ENCODE peak calls at places on chromosomes 12 and 14, in six cellular contexts. C is H9, T is heart left ventricle, E is neural progenitor cell, Q is fibroblast of lung, A is ovary. O is an unnamed sample.

GRCh38 chr12:2411586-2412304 is 359.0 kb downstream of the CACNA1C start:
- DNase-seq in C (peak; percentile 71), A (no peak), T (no peak), Q (no peak), E (peak; percentile 50), O (no peak)

GRCh38 chr14:99327458-99328250 is 55.7 kb upstream of the BCL11B start:
- DNase-seq in A (no peak), C (peak; percentile 29), Q (no peak), T (no peak), E (no peak), O (no peak)

GRCh38 chr12:51888316-51889215 is 663 bp downstream of the ANKRD33 start:
- DNase-seq in T (no peak), A (no peak), E (no peak), C (no peak), Q (no peak), O (no peak)

GRCh38 chr12:2974560-2974971 is 15.4 kb downstream of the TEAD4 start:
- DNase-seq in Q (peak; percentile 23), C (peak; percentile 73), E (no peak), A (no peak), T (no peak), O (no peak)

GRCh38 chr12:101051901-101052550 is 158.0 kb downstream of the SLC5A8 start:
- DNase-seq in T (no peak), A (peak; percentile 25), E (no peak), C (no peak), Q (peak; percentile 74), O (no peak)

GRCh38 chr14:88490168-88490567 is 64.6 kb downstream of the PTPN21 start:
- DNase-seq in Q (no peak), A (no peak), E (no peak), T (no peak), C (peak; percentile 33), O (no peak)

GRCh38 chr12:62933871-62934798 is 815 bp downstream of the PPM1H start:
- DNase-seq in Q (peak; percentile 9), T (peak; percentile 45), E (peak; percentile 65), C (peak; percentile 67), A (peak; percentile 31), O (peak; percentile 63)

GRCh38 chr12:6765048-6765633 is 1.0 kb upstream of the PTMS start:
- DNase-seq in Q (no peak), A (no peak), E (peak; percentile 41), C (no peak), T (no peak), O (no peak)

GRCh38 chr12:49264466-49264872 is 413 bp upstream of the TUBA1C start:
- DNase-seq in E (peak; percentile 59), A (no peak), T (no peak), C (no peak), Q (no peak), O (peak; percentile 60)

GRCh38 chr14:95267306-95267705 is 52.4 kb downstream of the CLMN start:
- DNase-seq in T (no peak), A (no peak), C (no peak), E (no peak), Q (no peak), O (no peak)

GRCh38 chr12:98758331-98758730 is 113.2 kb downstream of the APAF1 start:
- DNase-seq in A (no peak), T (no peak), C (peak; percentile 14), E (no peak), Q (no peak), O (no peak)

GRCh38 chr14:31283568-31284252 is 76.1 kb upstream of the HECTD1 start:
- DNase-seq in A (no peak), E (no peak), C (no peak), Q (no peak), T (no peak), O (no peak)

GRCh38 chr12:64616221-64616620 is 5.9 kb downstream of the RASSF3 start:
- DNase-seq in A (no peak), Q (no peak), T (no peak), E (no peak), C (no peak), O (no peak)

GRCh38 chr12:96230646-96231045 is 36.5 kb downstream of the ELK3 start:
- DNase-seq in C (no peak), E (no peak), A (no peak), Q (no peak), T (no peak), O (no peak)

GRCh38 chr12:65464930-65465329 is 186.4 kb downstream of the MSRB3 start:
- DNase-seq in Q (peak; percentile 94), A (no peak), T (no peak), C (no peak), E (no peak), O (no peak)

GRCh38 chr12:69515394-69515793 is 45.2 kb downstream of the FRS2 start:
- DNase-seq in E (no peak), C (no peak), A (no peak), Q (peak; percentile 44), T (no peak), O (no peak)

GRCh38 chr12:100995771-100996170 is 201.2 kb downstream of the ANO4 start:
- DNase-seq in C (no peak), A (no peak), Q (no peak), E (no peak), T (no peak), O (no peak)

GRCh38 chr12:126726481-126727217 is 1540.3 kb upstream of the TMEM132C start:
- DNase-seq in A (no peak), E (peak; percentile 63), T (no peak), Q (no peak), C (peak; percentile 63), O (no peak)

GRCh38 chr12:106747973-106748436 is 26.5 kb upstream of the RIC8B start:
- DNase-seq in E (no peak), Q (no peak), C (no peak), T (no peak), A (no peak), O (no peak)

GRCh38 chr12:106115450-106115849 is 23.3 kb downstream of the NUAK1 start:
- DNase-seq in E (peak; percentile 71), A (no peak), C (no peak), T (no peak), Q (no peak), O (no peak)

GRCh38 chr14:78921856-78922255 is 751.7 kb downstream of the NRXN3 start:
- DNase-seq in Q (peak; percentile 47), T (no peak), A (no peak), C (no peak), E (no peak), O (no peak)

DNA sequence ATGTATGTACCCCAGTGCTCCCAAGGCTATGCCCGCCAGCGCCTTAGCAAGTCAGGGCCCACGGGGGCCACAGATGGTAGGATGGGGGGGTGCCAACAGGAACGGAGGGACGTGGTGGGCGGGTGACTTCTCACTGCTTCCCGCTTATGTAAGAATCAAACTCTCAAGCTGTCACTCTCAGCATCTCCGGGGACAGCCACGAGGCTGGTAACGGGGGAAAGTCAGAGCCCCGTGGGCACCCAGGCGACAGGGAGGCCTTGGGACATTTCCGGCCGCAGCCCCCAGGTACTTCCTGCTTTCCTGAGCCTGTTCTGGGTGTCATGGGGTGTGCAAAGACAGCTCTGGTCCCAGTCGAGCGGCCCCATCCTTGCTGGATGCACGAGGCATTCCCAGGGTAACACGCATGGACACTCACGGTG is 59.3 kb downstream of the TESC start:
- DNase-seq in Q (no peak), E (no peak), C (no peak), A (no peak), T (no peak), O (no peak)
- H3K4me1 ChIP-seq in Q (no peaks in the 10 kb centered on the region), E (peaks cover 8% of the 10 kb centered on the region), C (no peaks in the 10 kb centered on the region), A (no peaks in the 10 kb centered on the region), T (peaks cover 18% of the 10 kb centered on the region), O (peaks cover 8% of the 10 kb centered on the region)

DNA sequence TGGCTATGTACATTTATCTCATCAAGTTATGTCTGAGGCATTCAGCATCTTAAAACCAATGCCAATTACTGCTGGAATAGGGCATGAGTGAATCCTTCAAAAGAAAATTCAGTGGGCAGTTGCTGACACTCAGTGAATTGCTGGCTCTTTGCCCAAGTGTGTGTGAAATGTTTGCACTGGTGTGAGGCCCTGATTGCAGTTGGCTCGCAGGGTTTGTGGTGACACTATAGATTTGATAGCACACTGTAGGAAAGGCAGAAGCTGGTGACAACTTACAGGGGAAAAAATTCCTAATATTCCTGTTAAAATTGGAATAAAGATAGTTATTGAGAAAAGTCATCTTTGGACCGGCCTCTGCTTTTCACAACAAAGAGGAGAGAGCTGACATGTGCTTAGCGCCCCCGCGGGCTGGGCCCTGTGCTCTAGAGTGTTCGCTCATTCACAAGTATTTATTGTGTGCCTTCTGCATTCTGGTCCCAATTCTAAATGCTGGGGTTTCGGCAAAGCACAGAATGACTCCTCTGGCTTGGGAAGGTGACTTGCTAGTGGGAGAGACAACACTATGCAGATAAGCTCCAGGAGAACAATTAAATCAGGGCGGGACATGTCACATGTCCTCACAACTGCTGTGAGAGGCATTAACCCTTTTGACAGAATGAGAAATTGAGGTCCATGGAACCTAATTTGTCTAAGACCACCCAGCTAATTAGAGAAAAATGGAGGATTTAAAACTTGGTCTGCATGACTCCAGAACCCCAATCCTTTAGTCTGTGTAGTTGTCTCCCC is 418.7 kb downstream of the NPAS3 start:
- DNase-seq in Q (no peak), C (no peak), E (no peak), T (no peak), A (no peak), O (no peak)
- TF ChIP-seq CTCF in Q (no peak), C (no peak), E (no peak), T (no peak), A (no peak), O (no peak)

DNA sequence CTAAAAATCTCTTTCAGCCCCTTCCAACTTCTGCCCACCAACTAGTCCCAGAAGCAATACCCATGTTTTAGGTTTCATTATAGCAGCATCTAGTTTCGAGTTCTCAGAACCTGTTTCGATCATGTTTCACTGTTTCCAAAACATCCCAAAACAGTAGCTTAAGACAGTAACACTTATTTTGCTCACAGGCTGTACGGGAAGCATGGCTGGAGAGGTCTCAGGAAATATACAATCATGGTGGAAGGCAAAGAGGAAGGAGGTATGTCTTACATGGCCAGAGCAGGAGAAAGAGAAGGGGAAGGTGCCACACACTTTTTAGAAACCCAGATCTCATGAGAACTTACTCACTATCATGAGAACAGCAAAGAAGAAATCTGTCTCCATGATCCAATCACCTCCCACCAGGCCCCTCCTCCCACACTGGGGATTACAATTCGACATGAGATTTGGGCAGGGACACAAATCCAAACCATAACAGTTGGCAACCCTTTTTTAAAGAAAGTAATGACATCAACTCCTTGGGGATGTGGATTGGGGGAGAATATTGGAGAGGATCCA is 270.0 kb upstream of the PLEKHG7 start:
- DNase-seq in T (no peak), C (no peak), A (no peak), E (no peak), Q (no peak), O (no peak)
- H3K4me1 ChIP-seq in T (no peaks in the 10 kb centered on the region), C (no peaks in the 10 kb centered on the region), A (no peaks in the 10 kb centered on the region), E (no peaks in the 10 kb centered on the region), Q (no peaks in the 10 kb centered on the region), O (no peaks in the 10 kb centered on the region)

DNA sequence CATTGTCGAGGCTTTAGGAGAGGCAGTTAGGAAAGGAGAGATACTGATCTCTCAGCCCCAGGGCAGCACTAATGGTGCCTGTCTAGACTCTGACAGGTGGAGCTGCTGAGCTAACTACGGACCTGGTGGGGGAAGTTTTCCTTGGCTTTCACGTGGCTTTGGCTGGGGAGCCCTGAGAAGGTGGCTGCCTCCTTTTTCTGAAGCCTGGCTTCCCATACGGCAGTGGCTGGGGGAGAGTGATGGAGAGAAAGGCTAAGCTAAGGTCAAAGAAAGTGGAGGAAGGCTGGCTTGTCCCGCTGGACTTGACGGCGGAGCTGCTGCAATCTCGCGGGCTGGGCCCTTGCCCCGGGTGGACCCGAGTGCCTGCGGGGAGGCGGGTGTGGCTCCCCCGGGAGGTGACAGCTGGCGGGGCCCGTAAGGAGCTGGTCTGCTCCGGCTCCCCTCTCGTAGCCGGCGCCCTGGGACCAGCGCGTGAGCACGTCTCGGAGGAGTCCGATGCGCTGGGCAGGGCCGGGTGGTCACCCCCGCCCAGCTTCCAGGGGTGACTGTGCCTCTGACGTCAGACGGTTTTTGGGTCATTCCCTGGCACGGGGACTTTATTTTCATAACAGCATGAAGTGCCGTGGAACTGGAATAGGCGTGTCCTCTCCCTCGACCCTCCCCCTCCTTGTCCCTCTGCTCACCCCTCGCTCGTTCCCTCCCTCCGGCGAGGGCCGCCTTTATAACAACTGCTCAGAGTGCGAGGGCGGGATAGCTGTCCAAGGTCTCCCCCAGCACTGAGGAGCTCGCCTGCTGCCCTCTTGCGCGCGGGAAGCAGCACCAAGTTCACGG is at the start of gene GPRC5A:
- DNase-seq in Q (peak; percentile 98), A (peak; percentile 97), E (peak; percentile 54), C (peak; percentile 78), T (peak; percentile 68), O (peak; percentile 97)
- TF ChIP-seq CTCF in Q (no peak), A (peak; percentile 30), E (peak; percentile 21), C (peak; percentile 31), T (no peak), O (no peak)